ENCODE peak calls at places on chromosome 19, in four cellular contexts. One of them, this sample, is unnamed.

GRCh38 chr19:47315125-47315821 is 5.6 kb downstream of the C5AR1 start:
- DNase-seq in GM12865: no peak
- DNase-seq in heart left ventricle: peak
- DNase-seq in stimulated activated CD8-positive, alpha-beta memory T cell treated with anti-CD3 and anti-CD28 coated beads, Interleukin-4, amount 100 ng/mL, for 1 hour: no peak
- DNase-seq in this sample: peak

GRCh38 chr19:48819366-48819816 is 8.6 kb upstream of the BCAT2 start:
- DNase-seq in GM12865: no peak
- DNase-seq in heart left ventricle: peak
- DNase-seq in stimulated activated CD8-positive, alpha-beta memory T cell treated with anti-CD3 and anti-CD28 coated beads, Interleukin-4, amount 100 ng/mL, for 1 hour: no peak
- DNase-seq in this sample: peak

GRCh38 chr19:8215783-8216182 is 6.6 kb downstream of the CERS4 start:
- DNase-seq in GM12865: no peak
- DNase-seq in heart left ventricle: no peak
- DNase-seq in stimulated activated CD8-positive, alpha-beta memory T cell treated with anti-CD3 and anti-CD28 coated beads, Interleukin-4, amount 100 ng/mL, for 1 hour: no peak
- DNase-seq in this sample: no peak

GRCh38 chr19:840519-841206 is at the start of gene PRTN3:
- DNase-seq in GM12865: no peak
- DNase-seq in heart left ventricle: no peak
- DNase-seq in stimulated activated CD8-positive, alpha-beta memory T cell treated with anti-CD3 and anti-CD28 coated beads, Interleukin-4, amount 100 ng/mL, for 1 hour: no peak
- DNase-seq in this sample: no peak

GRCh38 chr19:11382898-11383705 is 1.0 kb downstream of the EPOR start:
- DNase-seq in GM12865: peak
- DNase-seq in heart left ventricle: peak
- DNase-seq in stimulated activated CD8-positive, alpha-beta memory T cell treated with anti-CD3 and anti-CD28 coated beads, Interleukin-4, amount 100 ng/mL, for 1 hour: no peak
- DNase-seq in this sample: no peak

GRCh38 chr19:17448190-17448967 is at the start of gene TMEM221:
- DNase-seq in GM12865: peak
- DNase-seq in heart left ventricle: peak
- DNase-seq in stimulated activated CD8-positive, alpha-beta memory T cell treated with anti-CD3 and anti-CD28 coated beads, Interleukin-4, amount 100 ng/mL, for 1 hour: peak
- DNase-seq in this sample: no peak

GRCh38 chr19:56838930-56839664 is 1.4 kb downstream of the PEG3 start:
- DNase-seq in GM12865: no peak
- DNase-seq in heart left ventricle: peak
- DNase-seq in stimulated activated CD8-positive, alpha-beta memory T cell treated with anti-CD3 and anti-CD28 coated beads, Interleukin-4, amount 100 ng/mL, for 1 hour: no peak
- DNase-seq in this sample: peak

GRCh38 chr19:49539192-49539952 is 11.6 kb downstream of the RCN3 start:
- DNase-seq in GM12865: no peak
- DNase-seq in heart left ventricle: no peak
- DNase-seq in stimulated activated CD8-positive, alpha-beta memory T cell treated with anti-CD3 and anti-CD28 coated beads, Interleukin-4, amount 100 ng/mL, for 1 hour: no peak
- DNase-seq in this sample: no peak

GRCh38 chr19:57099199-57099661 is 20.6 kb upstream of the USP29 start:
- DNase-seq in GM12865: peak
- DNase-seq in heart left ventricle: peak
- DNase-seq in stimulated activated CD8-positive, alpha-beta memory T cell treated with anti-CD3 and anti-CD28 coated beads, Interleukin-4, amount 100 ng/mL, for 1 hour: peak
- DNase-seq in this sample: peak

GRCh38 chr19:18091217-18091608 is 4.5 kb upstream of the IL12RB1 start:
- DNase-seq in GM12865: peak
- DNase-seq in heart left ventricle: peak
- DNase-seq in stimulated activated CD8-positive, alpha-beta memory T cell treated with anti-CD3 and anti-CD28 coated beads, Interleukin-4, amount 100 ng/mL, for 1 hour: peak
- DNase-seq in this sample: no peak

GRCh38 chr19:40466219-40467006 is at the start of gene SPTBN4:
- DNase-seq in GM12865: peak
- DNase-seq in heart left ventricle: peak
- DNase-seq in stimulated activated CD8-positive, alpha-beta memory T cell treated with anti-CD3 and anti-CD28 coated beads, Interleukin-4, amount 100 ng/mL, for 1 hour: peak
- DNase-seq in this sample: no peak

GRCh38 chr19:12777217-12778019 is 2.1 kb upstream of the HOOK2 start:
- DNase-seq in GM12865: peak
- DNase-seq in heart left ventricle: peak
- DNase-seq in stimulated activated CD8-positive, alpha-beta memory T cell treated with anti-CD3 and anti-CD28 coated beads, Interleukin-4, amount 100 ng/mL, for 1 hour: peak
- DNase-seq in this sample: peak

GRCh38 chr19:6138066-6138465 is 2.6 kb downstream of the ACSBG2 start:
- DNase-seq in GM12865: peak
- DNase-seq in heart left ventricle: no peak
- DNase-seq in stimulated activated CD8-positive, alpha-beta memory T cell treated with anti-CD3 and anti-CD28 coated beads, Interleukin-4, amount 100 ng/mL, for 1 hour: no peak
- DNase-seq in this sample: no peak

GRCh38 chr19:2374808-2375207 is 14.7 kb downstream of the TMPRSS9 start:
- DNase-seq in GM12865: no peak
- DNase-seq in heart left ventricle: no peak
- DNase-seq in stimulated activated CD8-positive, alpha-beta memory T cell treated with anti-CD3 and anti-CD28 coated beads, Interleukin-4, amount 100 ng/mL, for 1 hour: no peak
- DNase-seq in this sample: no peak

GRCh38 chr19:3057275-3057714 is 5.0 kb downstream of the TLE5 start:
- DNase-seq in GM12865: no peak
- DNase-seq in heart left ventricle: peak
- DNase-seq in stimulated activated CD8-positive, alpha-beta memory T cell treated with anti-CD3 and anti-CD28 coated beads, Interleukin-4, amount 100 ng/mL, for 1 hour: no peak
- DNase-seq in this sample: no peak

GRCh38 chr19:48896191-48896720 is 2.3 kb downstream of the TULP2 start:
- DNase-seq in GM12865: peak
- DNase-seq in heart left ventricle: peak
- DNase-seq in stimulated activated CD8-positive, alpha-beta memory T cell treated with anti-CD3 and anti-CD28 coated beads, Interleukin-4, amount 100 ng/mL, for 1 hour: no peak
- DNase-seq in this sample: no peak

GRCh38 chr19:13094771-13095392 is 7.8 kb downstream of the LYL1 start:
- DNase-seq in GM12865: no peak
- DNase-seq in heart left ventricle: peak
- DNase-seq in stimulated activated CD8-positive, alpha-beta memory T cell treated with anti-CD3 and anti-CD28 coated beads, Interleukin-4, amount 100 ng/mL, for 1 hour: no peak
- DNase-seq in this sample: no peak

GRCh38 chr19:52635786-52636570 is 2.2 kb downstream of the ZNF83 start:
- DNase-seq in GM12865: no peak
- DNase-seq in heart left ventricle: no peak
- DNase-seq in stimulated activated CD8-positive, alpha-beta memory T cell treated with anti-CD3 and anti-CD28 coated beads, Interleukin-4, amount 100 ng/mL, for 1 hour: no peak
- DNase-seq in this sample: peak

GRCh38 chr19:3548594-3548993 is 8.8 kb downstream of the MFSD12 start:
- DNase-seq in GM12865: no peak
- DNase-seq in heart left ventricle: no peak
- DNase-seq in stimulated activated CD8-positive, alpha-beta memory T cell treated with anti-CD3 and anti-CD28 coated beads, Interleukin-4, amount 100 ng/mL, for 1 hour: no peak
- DNase-seq in this sample: no peak

GRCh38 chr19:48659768-48660167 is 13.0 kb downstream of the NTN5 start:
- DNase-seq in GM12865: peak
- DNase-seq in heart left ventricle: no peak
- DNase-seq in stimulated activated CD8-positive, alpha-beta memory T cell treated with anti-CD3 and anti-CD28 coated beads, Interleukin-4, amount 100 ng/mL, for 1 hour: no peak
- DNase-seq in this sample: no peak

This sample was measured in stromal cell of bone marrow.